ENCODE peak calls at places on chromosomes 16 and 17, in four cellular contexts. E, O, J and H are unnamed samples.

GRCh38 chr17:19426631-19427030 is 15.6 kb downstream of the RNF112 start:
- DNase-seq in E (no peak), O (no peak), J (no peak), H (no peak)

GRCh38 chr17:879546-879945 is 97.4 kb downstream of the MRM3 start:
- DNase-seq in E (peak; percentile 84), O (peak; percentile 86), J (peak; percentile 87), H (peak; percentile 57)

GRCh38 chr17:74987418-74987908 is at the start of gene CDR2L:
- DNase-seq in E (peak; percentile 97), O (peak; percentile 99), J (peak; percentile 95), H (peak; percentile 92)

GRCh38 chr16:19389246-19389645 is 28.4 kb upstream of the TMC5 start:
- DNase-seq in E (no peak), O (no peak), J (no peak), H (no peak)

GRCh38 chr16:31868701-31869167 is 4.9 kb upstream of the ZNF267 start:
- DNase-seq in E (peak; percentile 77), O (peak; percentile 85), J (peak; percentile 67), H (peak; percentile 66)

GRCh38 chr16:77459534-77460412 is 24.9 kb upstream of the ADAMTS18 start:
- DNase-seq in E (no peak), O (no peak), J (no peak), H (no peak)

GRCh38 chr17:5419356-5419958 is at the start of gene NUP88:
- DNase-seq in E (peak; percentile 95), O (peak; percentile 98), J (peak; percentile 97), H (peak; percentile 95)

GRCh38 chr17:62995377-62995885 is 29.4 kb downstream of the TANC2 start:
- DNase-seq in E (no peak), O (no peak), J (no peak), H (no peak)

GRCh38 chr17:76983075-76983411 is 114.8 kb downstream of the MGAT5B start:
- DNase-seq in E (no peak), O (no peak), J (no peak), H (no peak)

GRCh38 chr16:12097523-12098428 is 121.2 kb downstream of the SNX29 start:
- DNase-seq in E (peak; percentile 52), O (peak; percentile 76), J (peak; percentile 82), H (no peak)

GRCh38 chr17:6327007-6327406 is 107.9 kb downstream of the AIPL1 start:
- DNase-seq in E (peak; percentile 73), O (no peak), J (no peak), H (no peak)

GRCh38 chr17:28982191-28982793 is 23.5 kb downstream of the SEZ6 start:
- DNase-seq in E (peak; percentile 41), O (no peak), J (no peak), H (no peak)

GRCh38 chr16:2769675-2770056 is 7.4 kb downstream of the ELOB start:
- DNase-seq in E (no peak), O (no peak), J (no peak), H (no peak)

GRCh38 chr17:72590382-72590781 is 469.6 kb downstream of the SOX9 start:
- DNase-seq in E (no peak), O (no peak), J (no peak), H (no peak)

GRCh38 chr16:5041604-5042133 is 7.9 kb upstream of the NAGPA start:
- DNase-seq in E (no peak), O (no peak), J (no peak), H (no peak)

GRCh38 chr16:86494039-86494564 is 16.2 kb upstream of the FOXF1 start:
- DNase-seq in E (no peak), O (peak; percentile 72), J (no peak), H (no peak)

GRCh38 chr16:77853125-77853524 is 64.8 kb downstream of the VAT1L start:
- DNase-seq in E (no peak), O (no peak), J (no peak), H (no peak)

GRCh38 chr16:11734025-11734652 is 8.5 kb downstream of the TXNDC11 start:
- DNase-seq in E (peak; percentile 20), O (no peak), J (no peak), H (no peak)

GRCh38 chr17:142102-142661 is 4.8 kb downstream of the SCGB1C2 start:
- DNase-seq in E (peak; percentile 6), O (peak; percentile 61), J (peak; percentile 9), H (no peak)

GRCh38 chr16:9139965-9140364 is 48.5 kb downstream of the HAPSTR1 start:
- DNase-seq in E (no peak), O (no peak), J (no peak), H (no peak)

GRCh38 chr16:89996178-89996489 is 23.1 kb downstream of the DBNDD1 start:
- DNase-seq in E (no peak), O (no peak), J (no peak), H (no peak)

GRCh38 chr17:48211011-48211410 is 103.4 kb downstream of the SNX11 start:
- DNase-seq in E (no peak), O (no peak), J (no peak), H (no peak)

GRCh38 chr17:6085812-6086211 is 15.6 kb downstream of the WSCD1 start:
- DNase-seq in E (no peak), O (no peak), J (no peak), H (peak; percentile 84)

GRCh38 chr16:87125206-87126155 is 191.7 kb downstream of the C16orf95 start:
- DNase-seq in E (no peak), O (peak; percentile 46), J (no peak), H (no peak)

GRCh38 chr16:30554933-30555847 is 3.0 kb downstream of the ZNF764 start:
- DNase-seq in E (no peak), O (no peak), J (no peak), H (no peak)

GRCh38 chr17:57810740-57811632 is 38.9 kb downstream of the MRPS23 start:
- DNase-seq in E (peak; percentile 76), O (peak; percentile 84), J (peak; percentile 78), H (no peak)
- TF ChIP-seq CTCF in E (no peak), O (no peak), J (no peak), H (no peak)

GRCh38 chr17:65057520-65058075 is 1.1 kb upstream of the GNA13 start:
- DNase-seq in E (peak; percentile 67), O (peak; percentile 72), J (peak; percentile 23), H (peak; percentile 46)

GRCh38 chr17:65058151-65058550 is 1.6 kb upstream of the GNA13 start:
- DNase-seq in E (no peak), O (no peak), J (no peak), H (no peak)

GRCh38 chr17:65055280-65055707 is 1.2 kb downstream of the GNA13 start:
- DNase-seq in E (no peak), O (no peak), J (no peak), H (no peak)

GRCh38 chr17:65054602-65055001 is 1.9 kb downstream of the GNA13 start:
- DNase-seq in E (no peak), O (no peak), J (no peak), H (no peak)

DNA sequence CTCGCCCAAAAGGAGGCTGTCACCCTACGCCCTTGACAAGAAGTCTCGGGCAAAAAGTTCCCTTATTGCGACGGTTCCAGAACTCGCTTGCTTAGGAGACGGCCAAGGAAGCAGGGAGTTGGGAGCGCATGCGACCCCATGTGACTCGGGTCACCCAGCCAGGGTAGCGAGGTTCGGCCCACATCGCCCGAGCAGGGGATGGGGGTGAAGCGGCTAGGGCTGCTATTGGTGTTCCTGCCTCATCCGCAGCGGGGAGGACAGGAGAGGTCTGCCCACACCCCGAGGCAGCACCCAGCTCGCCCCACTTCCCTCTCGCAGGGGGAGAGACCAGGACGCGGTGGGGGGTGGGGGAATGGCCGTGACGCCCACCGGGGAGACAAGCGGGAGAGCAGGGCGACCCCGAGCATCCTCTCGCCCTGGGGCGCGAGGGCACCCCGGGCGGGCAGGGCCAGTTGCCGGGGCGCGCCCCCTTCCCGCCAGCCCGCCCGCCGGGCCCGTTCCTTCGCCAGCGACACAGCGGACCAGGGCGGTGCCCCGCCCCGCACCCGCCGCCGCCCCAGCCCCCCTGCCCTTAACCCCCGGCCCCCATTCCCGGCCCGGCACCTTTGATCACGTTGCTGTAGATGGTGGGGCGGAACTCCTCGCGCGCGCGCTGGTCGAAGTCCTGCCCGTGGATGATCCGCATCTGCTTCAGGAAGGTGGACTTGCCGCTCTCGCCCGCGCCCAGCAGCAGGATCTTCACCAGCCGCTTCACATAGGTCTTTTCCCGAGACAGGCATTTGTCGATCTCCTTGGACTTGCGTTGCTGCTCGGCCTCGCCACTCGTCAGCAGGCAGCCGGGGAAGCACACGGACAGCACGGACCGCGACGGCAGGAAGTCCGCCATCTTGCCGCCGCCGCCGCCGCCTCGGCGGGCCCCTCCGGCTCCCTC is 567 bp downstream of the GNA13 start:
- DNase-seq in E (peak; percentile 74), O (peak; percentile 88), J (peak; percentile 64), H (peak; percentile 84)
- TF ChIP-seq POLR2A in E (peak; percentile 51), O (peak; percentile 55), J (no peak), H (peak; percentile 88)

GRCh38 chr17:42623732-42624596 is 14.5 kb downstream of the TUBG1 start:
- DNase-seq in E (no peak), O (no peak), J (no peak), H (peak; percentile 71)
- TF ChIP-seq CTCF in E (no peak), O (no peak), J (no peak), H (no peak)

GRCh38 chr17:39144414-39144813 is 7.0 kb downstream of the PLXDC1 start:
- DNase-seq in E (peak; percentile 91), O (peak; percentile 98), J (peak; percentile 94), H (peak; percentile 83)
- TF ChIP-seq POLR2A in E (no peak), O (no peak), J (no peak), H (no peak)